ENCODE peak calls at places on chromosomes 1 and 21, in five cellular contexts. Y is left lung, H is fibroblast of lung, K is esophagus squamous epithelium, Q is GM23338. P is an unnamed sample.

GRCh38 chr1:217018648-217019047 is 295.4 kb upstream of the ESRRG start:
- DNase-seq in Y (no peak), H (no peak), K (no peak), Q (no peak), P (no peak)

GRCh38 chr1:43961692-43962091 is 8.1 kb upstream of the DPH2 start:
- DNase-seq in Y (no peak), H (no peak), K (no peak), Q (no peak), P (no peak)

GRCh38 chr1:175877939-175878730 is 134.7 kb upstream of the TNR start:
- DNase-seq in Y (no peak), H (no peak), K (no peak), Q (no peak), P (peak; percentile 69)

GRCh38 chr1:1244192-1244811 is 2.2 kb downstream of the C1QTNF12 start:
- DNase-seq in Y (no peak), H (no peak), K (no peak), Q (no peak), P (no peak)

GRCh38 chr1:13948851-13949490 is 249.0 kb downstream of the PRDM2 start:
- DNase-seq in Y (no peak), H (no peak), K (no peak), Q (no peak), P (peak; percentile 78)

GRCh38 chr1:91529856-91530255 is 29.2 kb downstream of the CDC7 start:
- DNase-seq in Y (no peak), H (peak; percentile 17), K (no peak), Q (no peak), P (no peak)

GRCh38 chr1:153746174-153746573 is 18.3 kb downstream of the INTS3 start:
- DNase-seq in Y (no peak), H (no peak), K (no peak), Q (peak; percentile 56), P (no peak)

GRCh38 chr21:38388219-38388618 is 110.1 kb downstream of the ERG start:
- DNase-seq in Y (no peak), H (peak; percentile 36), K (no peak), Q (no peak), P (no peak)

GRCh38 chr1:82565146-82565545 is 764.4 kb downstream of the ADGRL2 start:
- DNase-seq in Y (no peak), H (peak; percentile 91), K (no peak), Q (peak; percentile 50), P (no peak)

GRCh38 chr21:29130234-29130993 is at the start of gene MAP3K7CL:
- DNase-seq in Y (no peak), H (peak; percentile 100), K (no peak), Q (no peak), P (peak; percentile 82)

GRCh38 chr21:35616090-35616489 is 444.2 kb downstream of the SETD4 start:
- DNase-seq in Y (no peak), H (peak; percentile 52), K (no peak), Q (no peak), P (no peak)

GRCh38 chr1:160342520-160342919 is 530 bp downstream of the COPA start:
- DNase-seq in Y (no peak), H (peak; percentile 13), K (no peak), Q (no peak), P (no peak)

GRCh38 chr1:99943238-99943794 is 26.5 kb upstream of the SLC35A3 start:
- DNase-seq in Y (no peak), H (peak; percentile 75), K (no peak), Q (no peak), P (no peak)

GRCh38 chr1:177849588-177849987 is 120.3 kb downstream of the SEC16B start:
- DNase-seq in Y (no peak), H (no peak), K (no peak), Q (no peak), P (no peak)

GRCh38 chr1:158058339-158059025 is 65.0 kb downstream of the KIRREL1 start:
- DNase-seq in Y (no peak), H (no peak), K (no peak), Q (no peak), P (no peak)

GRCh38 chr1:2044510-2045319 is 5.5 kb upstream of the PRKCZ start:
- DNase-seq in Y (peak; percentile 94), H (peak; percentile 18), K (no peak), Q (peak; percentile 70), P (peak; percentile 50)

GRCh38 chr1:192933744-192934143 is 124.9 kb downstream of the RGS2 start:
- DNase-seq in Y (no peak), H (no peak), K (no peak), Q (no peak), P (no peak)

GRCh38 chr1:176243746-176244145 is 36.7 kb upstream of the COP1 start:
- DNase-seq in Y (no peak), H (no peak), K (no peak), Q (no peak), P (no peak)

GRCh38 chr1:193462629-193463320 is 276.4 kb upstream of the B3GALT2 start:
- DNase-seq in Y (no peak), H (peak; percentile 90), K (no peak), Q (peak; percentile 45), P (no peak)

GRCh38 chr1:212219679-212220463 is 65.3 kb upstream of the PPP2R5A start:
- DNase-seq in Y (no peak), H (peak; percentile 84), K (no peak), Q (peak; percentile 36), P (no peak)

GRCh38 chr21:35294231-35294898 is 245.3 kb upstream of the RUNX1 start:
- DNase-seq in Y (no peak), H (no peak), K (no peak), Q (peak; percentile 2), P (no peak)

DNA sequence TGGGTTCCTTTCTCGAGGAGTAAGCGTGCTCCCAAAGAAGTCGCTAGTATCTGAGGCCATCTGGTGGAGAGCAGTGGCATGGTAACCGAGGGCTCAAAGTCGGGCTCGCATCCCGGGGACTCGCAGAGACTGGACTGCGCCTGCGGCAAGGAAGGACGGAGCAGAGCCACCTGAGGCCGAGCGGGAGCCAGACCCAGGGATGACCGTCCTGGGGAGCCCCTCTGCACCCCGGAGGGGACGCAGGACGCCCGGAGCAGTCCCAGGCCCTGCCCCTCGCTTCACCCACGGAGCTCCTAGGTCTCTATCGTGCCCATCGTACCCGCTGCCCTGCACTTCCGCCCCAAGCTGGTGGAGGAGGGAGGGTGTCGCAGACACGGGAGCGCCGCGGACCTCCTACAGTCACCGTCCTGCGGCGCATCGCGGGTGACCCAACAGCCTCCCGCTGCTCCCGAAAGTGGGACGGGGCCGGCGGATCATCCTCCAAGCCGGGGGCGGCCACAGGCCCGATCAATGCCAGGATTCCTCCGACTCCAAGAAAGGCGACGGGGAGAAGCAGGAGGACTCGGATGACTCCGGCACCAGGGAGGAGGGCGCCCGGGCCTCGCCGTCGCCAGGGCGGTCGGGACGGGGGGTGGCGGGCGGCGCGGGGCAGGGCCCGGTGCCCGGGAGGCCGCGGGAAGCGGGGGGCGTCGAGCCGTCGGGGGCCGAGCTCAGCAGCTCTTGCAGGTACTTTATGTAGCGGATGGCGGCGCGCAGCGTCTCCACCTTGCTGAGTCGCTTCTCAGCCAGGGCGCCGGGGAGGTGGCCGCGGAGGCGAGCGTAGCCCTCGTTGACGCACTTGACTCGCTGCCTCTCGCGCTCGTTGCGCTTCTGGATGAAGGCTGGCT is 2.3 kb upstream of the CACNA1S start:
- DNase-seq in Y (peak; percentile 89), H (peak; percentile 84), K (peak; percentile 19), Q (peak; percentile 98), P (peak; percentile 92)
- H3K27ac ChIP-seq in Y (no peak overlapping the region), H (no peak overlapping the region), K (no peak overlapping the region), Q (no peak overlapping the region), P (peak overlapping the region; percentile 67)

GRCh38 chr1:29284286-29284960 is 48.1 kb downstream of the PTPRU start:
- DNase-seq in Y (no peak), H (no peak), K (no peak), Q (no peak), P (no peak)
- H3K4me3 ChIP-seq in Y (no peak overlapping the region), H (no peak overlapping the region), K (no peak overlapping the region), Q (peak overlapping the region; percentile 65), P (no peak overlapping the region)

DNA sequence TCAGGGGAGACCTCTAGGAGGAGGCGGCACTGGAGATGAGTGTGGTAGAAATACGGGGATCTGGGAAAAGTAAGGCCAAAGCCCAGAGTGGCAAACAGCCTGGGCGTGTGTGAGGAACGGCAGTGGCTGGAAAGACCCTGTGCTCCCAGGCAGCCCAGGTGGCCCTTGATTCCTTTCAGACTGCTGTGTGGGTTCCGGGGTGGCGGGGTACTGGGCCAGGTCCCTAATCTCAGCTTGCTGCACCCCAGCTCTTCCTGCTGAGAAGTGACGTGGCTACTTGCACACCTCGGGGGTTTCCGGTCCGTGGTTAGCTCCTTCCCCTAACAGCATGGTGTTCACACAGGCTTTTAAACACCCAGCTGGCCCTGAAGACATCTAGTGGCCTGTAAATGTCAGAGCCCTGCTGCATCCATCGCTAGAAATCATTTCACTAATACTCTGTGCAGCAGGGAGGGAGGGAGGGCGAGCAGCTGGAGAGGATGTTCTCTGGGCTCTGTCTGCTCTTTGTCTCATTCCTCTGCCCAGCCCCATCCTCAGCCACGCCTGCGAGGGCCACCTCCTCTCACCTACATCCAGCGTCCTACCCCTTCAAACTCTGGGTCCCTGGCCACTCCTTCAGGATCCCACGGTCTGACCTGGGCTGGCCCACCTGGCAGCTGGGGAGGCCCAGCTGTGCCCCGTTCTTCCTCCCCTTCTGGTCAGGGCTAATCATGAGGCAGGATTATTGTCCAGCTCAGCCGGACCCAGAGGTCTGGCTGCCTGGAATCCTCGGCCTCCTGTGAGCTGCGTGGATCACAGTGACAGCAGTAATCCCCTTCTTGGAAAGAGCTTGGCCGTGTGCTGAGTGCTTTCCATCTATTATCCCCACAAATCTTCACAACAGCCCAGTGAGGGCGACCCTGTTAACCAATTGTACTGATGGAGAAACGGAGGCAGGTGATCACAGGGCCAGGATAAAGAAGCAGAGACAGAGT is 7.2 kb downstream of the ZDHHC18 start:
- DNase-seq in Y (peak; percentile 88), H (no peak), K (peak; percentile 48), Q (no peak), P (no peak)
- TF ChIP-seq CTCF in Y (no peak), H (no peak), K (no peak), Q (no peak), P (no peak)

GRCh38 chr1:204449631-204450280 is 38.1 kb upstream of the PPP1R15B start:
- DNase-seq in Y (no peak), H (no peak), K (no peak), Q (peak; percentile 20), P (no peak)

GRCh38 chr1:204451352-204452124 is 39.9 kb upstream of the PPP1R15B start:
- DNase-seq in Y (no peak), H (no peak), K (no peak), Q (no peak), P (no peak)

GRCh38 chr1:204448321-204448964 is 36.8 kb upstream of the PPP1R15B start:
- DNase-seq in Y (no peak), H (no peak), K (no peak), Q (no peak), P (no peak)

GRCh38 chr1:204448991-204449390 is 37.4 kb upstream of the PPP1R15B start:
- DNase-seq in Y (no peak), H (no peak), K (no peak), Q (no peak), P (no peak)

DNA sequence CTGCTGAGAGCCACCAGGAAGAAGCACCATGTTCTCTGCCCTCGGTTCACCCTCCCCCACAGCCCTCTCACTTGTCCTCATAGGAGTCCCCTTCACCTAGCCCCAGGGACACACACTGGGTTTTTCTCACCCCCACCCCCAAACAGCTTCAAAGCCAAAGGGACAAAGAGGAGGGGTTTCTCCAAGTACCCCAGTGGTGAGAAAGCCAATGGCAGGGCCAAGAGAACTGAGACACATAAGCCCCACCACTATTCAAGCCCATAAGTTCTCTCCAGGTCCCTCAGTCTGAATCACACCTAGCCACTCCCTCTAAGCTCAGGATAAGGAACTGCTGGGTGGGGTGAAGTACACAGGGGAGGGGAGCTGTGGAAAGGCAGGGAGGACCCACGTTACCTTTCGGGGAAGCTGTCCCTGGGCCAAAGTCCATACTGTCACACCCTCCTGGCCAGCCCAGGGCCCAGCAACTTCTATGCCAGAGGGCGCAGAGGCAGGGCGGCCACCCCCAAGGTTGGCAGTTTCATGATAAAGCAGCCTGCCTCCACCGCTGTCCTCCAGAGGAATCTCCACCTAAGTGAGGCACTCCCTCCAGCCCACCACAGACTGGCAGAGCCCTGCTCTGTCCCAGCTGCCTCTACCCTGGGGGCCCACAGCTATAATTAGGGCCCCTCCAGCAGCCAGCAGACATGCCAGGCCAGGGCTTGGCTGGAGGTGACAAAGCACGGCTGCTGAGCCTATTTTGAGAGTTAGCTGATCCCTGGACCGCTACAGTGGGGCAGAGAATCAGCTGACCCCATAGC is 39.0 kb upstream of the PPP1R15B start:
- DNase-seq in Y (no peak), H (no peak), K (no peak), Q (peak; percentile 10), P (no peak)
- H3K27ac ChIP-seq in Y (peak overlapping the region; percentile 65), H (no peak overlapping the region), K (peak overlapping the region; percentile 82), Q (no peak overlapping the region), P (peak overlapping the region; percentile 8)